ENCODE peak calls at places on chromosomes 5 and 9, in five cellular contexts. One of them, this sample, is unnamed.

GRCh38 chr5:114434396-114435219 is 72.7 kb downstream of the KCNN2 start:
- DNase-seq in effector memory CD4-positive, alpha-beta T cell: no peak
- DNase-seq in brain microvascular endothelial cell: no peak
- DNase-seq in NCI-H2171: no peak
- DNase-seq in amygdala: no peak
- DNase-seq in this sample: no peak

GRCh38 chr9:98375138-98375726 is 119.8 kb upstream of the TBC1D2 start:
- DNase-seq in brain microvascular endothelial cell: peak; percentile 80
- DNase-seq in NCI-H2171: no peak
- DNase-seq in amygdala: no peak
- DNase-seq in effector memory CD4-positive, alpha-beta T cell: no peak
- DNase-seq in this sample: no peak

GRCh38 chr5:163963881-163964280 is 458.5 kb downstream of the MAT2B start:
- DNase-seq in NCI-H2171: no peak
- DNase-seq in effector memory CD4-positive, alpha-beta T cell: no peak
- DNase-seq in brain microvascular endothelial cell: no peak
- DNase-seq in amygdala: no peak
- DNase-seq in this sample: no peak

GRCh38 chr5:148035676-148036075 is 28.1 kb upstream of the SPINK5 start:
- DNase-seq in brain microvascular endothelial cell: no peak
- DNase-seq in NCI-H2171: no peak
- DNase-seq in amygdala: no peak
- DNase-seq in effector memory CD4-positive, alpha-beta T cell: no peak
- DNase-seq in this sample: no peak

GRCh38 chr5:4099401-4099800 is 503.8 kb downstream of the IRX1 start:
- DNase-seq in NCI-H2171: peak; percentile 35
- DNase-seq in amygdala: no peak
- DNase-seq in brain microvascular endothelial cell: no peak
- DNase-seq in effector memory CD4-positive, alpha-beta T cell: no peak
- DNase-seq in this sample: peak; percentile 14

GRCh38 chr5:170429014-170429413 is 39.8 kb upstream of the KCNMB1 start:
- DNase-seq in effector memory CD4-positive, alpha-beta T cell: no peak
- DNase-seq in NCI-H2171: no peak
- DNase-seq in amygdala: no peak
- DNase-seq in brain microvascular endothelial cell: no peak
- DNase-seq in this sample: no peak

GRCh38 chr5:116938488-116938887 is 363.9 kb upstream of the SEMA6A start:
- DNase-seq in effector memory CD4-positive, alpha-beta T cell: no peak
- DNase-seq in NCI-H2171: peak; percentile 10
- DNase-seq in amygdala: no peak
- DNase-seq in brain microvascular endothelial cell: no peak
- DNase-seq in this sample: peak; percentile 46

GRCh38 chr5:107484261-107484660 is 186.5 kb downstream of the EFNA5 start:
- DNase-seq in effector memory CD4-positive, alpha-beta T cell: no peak
- DNase-seq in NCI-H2171: no peak
- DNase-seq in amygdala: no peak
- DNase-seq in brain microvascular endothelial cell: no peak
- DNase-seq in this sample: peak; percentile 95

GRCh38 chr9:112866662-112867274 is 23.9 kb downstream of the SLC46A2 start:
- DNase-seq in effector memory CD4-positive, alpha-beta T cell: no peak
- DNase-seq in brain microvascular endothelial cell: no peak
- DNase-seq in amygdala: no peak
- DNase-seq in NCI-H2171: no peak
- DNase-seq in this sample: no peak

GRCh38 chr5:138944527-138945322 is 69.6 kb upstream of the LRRTM2 start:
- DNase-seq in amygdala: no peak
- DNase-seq in brain microvascular endothelial cell: no peak
- DNase-seq in NCI-H2171: no peak
- DNase-seq in effector memory CD4-positive, alpha-beta T cell: no peak
- DNase-seq in this sample: no peak

GRCh38 chr5:54644226-54644625 is 126.7 kb downstream of the SNX18 start:
- DNase-seq in NCI-H2171: no peak
- DNase-seq in brain microvascular endothelial cell: peak; percentile 53
- DNase-seq in amygdala: no peak
- DNase-seq in effector memory CD4-positive, alpha-beta T cell: no peak
- DNase-seq in this sample: no peak

GRCh38 chr5:180286-180918 is 10.9 kb upstream of the LRRC14B start:
- DNase-seq in brain microvascular endothelial cell: no peak
- DNase-seq in NCI-H2171: no peak
- DNase-seq in amygdala: no peak
- DNase-seq in effector memory CD4-positive, alpha-beta T cell: no peak
- DNase-seq in this sample: no peak

GRCh38 chr9:137000177-137000930 is 4.0 kb upstream of the CLIC3 start:
- DNase-seq in amygdala: no peak
- DNase-seq in brain microvascular endothelial cell: peak; percentile 66
- DNase-seq in effector memory CD4-positive, alpha-beta T cell: no peak
- DNase-seq in NCI-H2171: no peak
- DNase-seq in this sample: no peak

GRCh38 chr5:106966686-106967315 is 703.9 kb downstream of the EFNA5 start:
- DNase-seq in NCI-H2171: no peak
- DNase-seq in amygdala: no peak
- DNase-seq in effector memory CD4-positive, alpha-beta T cell: no peak
- DNase-seq in brain microvascular endothelial cell: no peak
- DNase-seq in this sample: no peak

GRCh38 chr9:23153058-23153457 is 673.0 kb downstream of the ELAVL2 start:
- DNase-seq in amygdala: no peak
- DNase-seq in brain microvascular endothelial cell: no peak
- DNase-seq in effector memory CD4-positive, alpha-beta T cell: no peak
- DNase-seq in NCI-H2171: no peak
- DNase-seq in this sample: no peak

GRCh38 chr9:110555971-110556370 is 23.6 kb downstream of the SVEP1 start:
- DNase-seq in effector memory CD4-positive, alpha-beta T cell: no peak
- DNase-seq in amygdala: no peak
- DNase-seq in brain microvascular endothelial cell: peak; percentile 82
- DNase-seq in NCI-H2171: no peak
- DNase-seq in this sample: no peak

GRCh38 chr5:85651744-85652143 is 966.0 kb upstream of the COX7C start:
- DNase-seq in amygdala: no peak
- DNase-seq in brain microvascular endothelial cell: no peak
- DNase-seq in NCI-H2171: no peak
- DNase-seq in effector memory CD4-positive, alpha-beta T cell: no peak
- DNase-seq in this sample: no peak

GRCh38 chr9:113574381-113575262 is 111.1 kb downstream of the RGS3 start:
- DNase-seq in amygdala: no peak
- DNase-seq in effector memory CD4-positive, alpha-beta T cell: no peak
- DNase-seq in brain microvascular endothelial cell: no peak
- DNase-seq in NCI-H2171: no peak
- DNase-seq in this sample: no peak

GRCh38 chr5:179821298-179822058 is 773 bp downstream of the SQSTM1 start:
- DNase-seq in effector memory CD4-positive, alpha-beta T cell: peak; percentile 79
- DNase-seq in NCI-H2171: no peak
- DNase-seq in brain microvascular endothelial cell: peak; percentile 92
- DNase-seq in amygdala: peak; percentile 89
- DNase-seq in this sample: peak; percentile 70

GRCh38 chr5:77418162-77418561 is 74.0 kb downstream of the WDR41 start:
- DNase-seq in effector memory CD4-positive, alpha-beta T cell: no peak
- DNase-seq in amygdala: no peak
- DNase-seq in NCI-H2171: no peak
- DNase-seq in brain microvascular endothelial cell: peak; percentile 23
- DNase-seq in this sample: no peak

GRCh38 chr5:154487541-154487940 is 9.5 kb upstream of the HAND1 start:
- DNase-seq in amygdala: no peak
- DNase-seq in effector memory CD4-positive, alpha-beta T cell: no peak
- DNase-seq in NCI-H2171: no peak
- DNase-seq in brain microvascular endothelial cell: no peak
- DNase-seq in this sample: no peak

GRCh38 chr5:150516011-150516410 is 8.1 kb downstream of the NDST1 start:
- DNase-seq in brain microvascular endothelial cell: peak; percentile 66
- DNase-seq in NCI-H2171: no peak
- DNase-seq in effector memory CD4-positive, alpha-beta T cell: no peak
- DNase-seq in amygdala: no peak
- DNase-seq in this sample: peak; percentile 73

GRCh38 chr5:138725885-138726457 is 27.3 kb upstream of the CTNNA1 start:
- DNase-seq in effector memory CD4-positive, alpha-beta T cell: no peak
- DNase-seq in amygdala: no peak
- DNase-seq in brain microvascular endothelial cell: no peak
- DNase-seq in NCI-H2171: no peak
- DNase-seq in this sample: peak; percentile 4

GRCh38 chr5:74851684-74852353 is 14.4 kb downstream of the FAM169A start:
- DNase-seq in effector memory CD4-positive, alpha-beta T cell: no peak
- DNase-seq in brain microvascular endothelial cell: peak; percentile 11
- DNase-seq in amygdala: no peak
- DNase-seq in NCI-H2171: no peak
- DNase-seq in this sample: no peak

GRCh38 chr5:102651466-102651865 is 103.6 kb upstream of the PAM start:
- DNase-seq in amygdala: no peak
- DNase-seq in effector memory CD4-positive, alpha-beta T cell: no peak
- DNase-seq in brain microvascular endothelial cell: no peak
- DNase-seq in NCI-H2171: no peak
- DNase-seq in this sample: no peak

GRCh38 chr5:131767891-131768290 is 28.9 kb downstream of the FNIP1 start:
- DNase-seq in brain microvascular endothelial cell: no peak
- DNase-seq in effector memory CD4-positive, alpha-beta T cell: no peak
- DNase-seq in amygdala: no peak
- DNase-seq in NCI-H2171: no peak
- DNase-seq in this sample: no peak

GRCh38 chr9:116181853-116182610 is 28.4 kb downstream of the PAPPA start:
- DNase-seq in effector memory CD4-positive, alpha-beta T cell: no peak
- DNase-seq in brain microvascular endothelial cell: no peak
- DNase-seq in NCI-H2171: no peak
- DNase-seq in amygdala: no peak
- DNase-seq in this sample: no peak

GRCh38 chr5:74762599-74762998 is 4.3 kb downstream of the GFM2 start:
- DNase-seq in effector memory CD4-positive, alpha-beta T cell: no peak
- DNase-seq in NCI-H2171: no peak
- DNase-seq in brain microvascular endothelial cell: peak; percentile 45
- DNase-seq in amygdala: no peak
- DNase-seq in this sample: no peak

GRCh38 chr5:150522504-150523464 is 14.9 kb downstream of the NDST1 start:
- DNase-seq in brain microvascular endothelial cell: no peak
- DNase-seq in effector memory CD4-positive, alpha-beta T cell: no peak
- DNase-seq in amygdala: no peak
- DNase-seq in NCI-H2171: no peak
- DNase-seq in this sample: no peak

GRCh38 chr9:18385676-18386075 is 88.3 kb upstream of the ADAMTSL1 start:
- DNase-seq in effector memory CD4-positive, alpha-beta T cell: no peak
- DNase-seq in brain microvascular endothelial cell: no peak
- DNase-seq in amygdala: no peak
- DNase-seq in NCI-H2171: no peak
- DNase-seq in this sample: no peak

GRCh38 chr5:86837610-86838009 is 219.9 kb downstream of the COX7C start:
- DNase-seq in effector memory CD4-positive, alpha-beta T cell: no peak
- DNase-seq in NCI-H2171: no peak
- DNase-seq in brain microvascular endothelial cell: no peak
- DNase-seq in amygdala: no peak
- DNase-seq in this sample: no peak

GRCh38 chr5:124980174-124980941 is 233.9 kb upstream of the ZNF608 start:
- DNase-seq in brain microvascular endothelial cell: no peak
- DNase-seq in effector memory CD4-positive, alpha-beta T cell: no peak
- DNase-seq in NCI-H2171: no peak
- DNase-seq in amygdala: peak; percentile 15
- DNase-seq in this sample: no peak